ENCODE peak calls at places on chromosomes 6 and 20, in six cellular contexts. J is nephron progenitor cell, H is heart right ventricle, D is neural crest cell, K is PC-3, Z is K562. G is an unnamed sample.

GRCh38 chr20:33841439-33841799 is 30.3 kb downstream of the CHMP4B start:
- DNase-seq in J (no peak), H (no peak), D (no peak), K (no peak), Z (no peak), G (no peak)

GRCh38 chr6:108115598-108116058 is 41.1 kb upstream of the OSTM1 start:
- DNase-seq in J (peak), H (no peak), D (no peak), K (peak), Z (peak), G (no peak)

GRCh38 chr6:24907959-24908358 is 27.8 kb downstream of the RIPOR2 start:
- DNase-seq in J (no peak), H (no peak), D (no peak), K (no peak), Z (no peak), G (no peak)

GRCh38 chr20:3092611-3093379 is 8.3 kb upstream of the AVP start:
- DNase-seq in J (peak), H (no peak), D (no peak), K (no peak), Z (no peak), G (peak)

GRCh38 chr6:114514153-114514552 is 171.3 kb upstream of the HS3ST5 start:
- DNase-seq in J (no peak), H (no peak), D (no peak), K (no peak), Z (no peak), G (no peak)

GRCh38 chr20:16397053-16397452 is 176.2 kb downstream of the KIF16B start:
- DNase-seq in J (no peak), H (peak), D (no peak), K (no peak), Z (no peak), G (no peak)

GRCh38 chr6:167850792-167851191 is 24.1 kb downstream of the AFDN start:
- DNase-seq in J (no peak), H (no peak), D (no peak), K (no peak), Z (peak), G (no peak)

GRCh38 chr6:15539722-15540270 is 123.0 kb downstream of the DTNBP1 start:
- DNase-seq in J (no peak), H (no peak), D (no peak), K (no peak), Z (no peak), G (peak)

GRCh38 chr20:49426873-49427272 is 55.6 kb downstream of the KCNB1 start:
- DNase-seq in J (no peak), H (no peak), D (no peak), K (no peak), Z (no peak), G (no peak)

GRCh38 chr6:131914967-131915751 is 36.0 kb downstream of the CCN2 start:
- DNase-seq in J (peak), H (peak), D (peak), K (peak), Z (peak), G (peak)

GRCh38 chr20:20525756-20526155 is 157.9 kb downstream of the INSM1 start:
- DNase-seq in J (no peak), H (no peak), D (no peak), K (no peak), Z (no peak), G (no peak)

GRCh38 chr6:166786704-166787293 is 159.7 kb upstream of the RPS6KA2 start:
- DNase-seq in J (no peak), H (peak), D (no peak), K (peak), Z (peak), G (peak)

GRCh38 chr6:56243518-56244070 is 3.8 kb downstream of the COL21A1 start:
- DNase-seq in J (no peak), H (no peak), D (no peak), K (no peak), Z (no peak), G (no peak)

GRCh38 chr20:33475381-33476160 is 14.3 kb upstream of the CBFA2T2 start:
- DNase-seq in J (no peak), H (no peak), D (no peak), K (no peak), Z (no peak), G (no peak)

GRCh38 chr6:161257778-161258457 is 15.9 kb downstream of the AGPAT4 start:
- DNase-seq in J (no peak), H (peak), D (no peak), K (peak), Z (no peak), G (peak)

GRCh38 chr6:110781522-110782200 is 33.6 kb downstream of the CDK19 start:
- DNase-seq in J (no peak), H (no peak), D (no peak), K (no peak), Z (no peak), G (no peak)

GRCh38 chr6:117829594-117830319 is 77.3 kb upstream of the SLC35F1 start:
- DNase-seq in J (peak), H (no peak), D (peak), K (peak), Z (peak), G (peak)

GRCh38 chr20:19483309-19483708 is 270.9 kb downstream of the SLC24A3 start:
- DNase-seq in J (no peak), H (no peak), D (no peak), K (no peak), Z (no peak), G (no peak)

GRCh38 chr20:63782051-63782471 is 42.5 kb downstream of the SLC2A4RG start:
- DNase-seq in J (no peak), H (no peak), D (no peak), K (peak), Z (no peak), G (no peak)

GRCh38 chr6:146890644-146891434 is 292.1 kb downstream of the ADGB start:
- DNase-seq in J (no peak), H (no peak), D (no peak), K (no peak), Z (peak), G (no peak)

GRCh38 chr6:1612902-1613301 is 3.2 kb downstream of the FOXC1 start:
- DNase-seq in J (no peak), H (no peak), D (no peak), K (peak), Z (no peak), G (peak)

GRCh38 chr20:63529861-63530787 is 7.1 kb downstream of the PTK6 start:
- DNase-seq in J (no peak), H (no peak), D (no peak), K (no peak), Z (no peak), G (no peak)

GRCh38 chr20:64093013-64093503 is 8.9 kb upstream of the LKAAEAR1 start:
- DNase-seq in J (no peak), H (no peak), D (no peak), K (no peak), Z (peak), G (no peak)

GRCh38 chr6:111950661-111951426 is 77.6 kb upstream of the FYN start:
- DNase-seq in J (peak), H (peak), D (no peak), K (no peak), Z (no peak), G (peak)

GRCh38 chr6:36297511-36297910 is 27.7 kb downstream of the PNPLA1 start:
- DNase-seq in J (no peak), H (no peak), D (no peak), K (no peak), Z (no peak), G (peak)

GRCh38 chr6:132715204-132715603 is 1.3 kb upstream of the VNN1 start:
- DNase-seq in J (peak), H (no peak), D (peak), K (peak), Z (peak), G (peak)

GRCh38 chr6:13303668-13304017 is 24.7 kb downstream of the TBC1D7 start:
- DNase-seq in J (no peak), H (peak), D (no peak), K (no peak), Z (peak), G (peak)

GRCh38 chr6:41182069-41183034 is 18.6 kb downstream of the TREML2 start:
- DNase-seq in J (peak), H (no peak), D (peak), K (peak), Z (peak), G (peak)

GRCh38 chr6:13787146-13787545 is 27.2 kb downstream of the MCUR1 start:
- DNase-seq in J (no peak), H (peak), D (peak), K (no peak), Z (no peak), G (peak)

GRCh38 chr6:6806793-6807518 is 218.4 kb downstream of the LY86 start:
- DNase-seq in J (no peak), H (peak), D (no peak), K (peak), Z (peak), G (no peak)

GRCh38 chr6:6811151-6812002 is 222.9 kb downstream of the LY86 start:
- DNase-seq in J (no peak), H (peak), D (no peak), K (peak), Z (no peak), G (peak)

GRCh38 chr6:6808343-6808742 is 219.8 kb downstream of the LY86 start:
- DNase-seq in J (no peak), H (no peak), D (no peak), K (no peak), Z (no peak), G (no peak)

GRCh38 chr6:6810727-6811126 is 222.2 kb downstream of the LY86 start:
- DNase-seq in J (no peak), H (no peak), D (no peak), K (no peak), Z (no peak), G (no peak)

GRCh38 chr6:6808915-6809314 is 220.4 kb downstream of the LY86 start:
- DNase-seq in J (no peak), H (no peak), D (no peak), K (no peak), Z (no peak), G (no peak)
- TF ChIP-seq CTCF in J (no peak), H (no peak), D (no peak), K (no peak), Z (no peak), G (no peak)

GRCh38 chr6:140921366-140922226 is 1211.1 kb upstream of the GJE1 start:
- DNase-seq in J (peak), H (peak), D (no peak), K (peak), Z (peak), G (peak)
- TF ChIP-seq CTCF in J (peak), H (peak), D (peak), K (peak), Z (peak), G (peak)

GRCh38 chr6:159233365-159234101 is 64.3 kb downstream of the FNDC1 start:
- DNase-seq in J (peak), H (no peak), D (no peak), K (no peak), Z (peak), G (no peak)
- TF ChIP-seq CTCF in J (no peak), H (no peak), D (peak), K (no peak), Z (no peak), G (no peak)

GRCh38 chr20:50460608-50461268 is 49.4 kb upstream of the PTPN1 start:
- DNase-seq in J (peak), H (peak), D (peak), K (peak), Z (peak), G (peak)
- TF ChIP-seq CTCF in J (peak), H (peak), D (peak), K (peak), Z (peak), G (peak)

GRCh38 chr6:81246200-81246599 is 506.3 kb downstream of the TENT5A start:
- DNase-seq in J (no peak), H (no peak), D (no peak), K (no peak), Z (no peak), G (peak)

GRCh38 chr6:81238390-81238789 is 514.1 kb downstream of the TENT5A start:
- DNase-seq in J (no peak), H (no peak), D (no peak), K (no peak), Z (no peak), G (no peak)

GRCh38 chr6:81241126-81241525 is 511.4 kb downstream of the TENT5A start:
- DNase-seq in J (no peak), H (no peak), D (no peak), K (no peak), Z (no peak), G (peak)

GRCh38 chr6:81242634-81243033 is 509.8 kb downstream of the TENT5A start:
- DNase-seq in J (no peak), H (no peak), D (no peak), K (no peak), Z (no peak), G (peak)

DNA sequence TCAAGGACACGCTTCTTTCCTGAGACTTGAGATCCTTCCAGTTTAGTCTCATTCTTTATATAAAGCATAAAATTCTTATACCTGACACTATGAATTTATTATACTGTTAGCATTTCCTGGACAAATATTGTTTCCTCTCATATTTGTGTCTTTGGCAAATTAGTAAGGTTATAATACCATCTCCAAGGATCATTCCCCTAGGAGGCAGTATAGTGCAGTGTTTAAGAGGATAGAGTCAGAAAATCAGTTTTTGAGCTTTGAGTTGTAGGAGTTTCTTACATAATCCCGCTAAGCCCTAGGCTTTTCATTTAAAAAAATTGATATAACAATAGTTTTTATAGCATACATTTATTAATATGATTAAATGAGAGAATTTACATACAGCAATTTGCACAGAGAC is 510.8 kb downstream of the TENT5A start:
- DNase-seq in J (no peak), H (no peak), D (no peak), K (peak), Z (no peak), G (no peak)
- TF ChIP-seq CTCF in J (peak), H (peak), D (peak), K (peak), Z (no peak), G (peak)